ENCODE peak calls at places on chromosomes 13 and 19, in nine cellular contexts. R is BE2C, U is MM.1S, F is cardiac muscle cell, D is lung, B is mucosa of descending colon, Q is aorta, E is MG63, V is GM23338. X is an unnamed sample.
A peak's percentile ranks its signal among the peaks of the same experiment; 100 is the strongest.

GRCh38 chr13:51683537-51684050 is 99.3 kb downstream of the WDFY2 start:
- DNase-seq in R (no peak), U (no peak), F (no peak), D (no peak), B (no peak), Q (no peak), E (no peak), V (peak; percentile 41), X (no peak)

GRCh38 chr19:13799669-13800068 is 4.4 kb downstream of the ZSWIM4 start:
- DNase-seq in R (no peak), U (no peak), F (no peak), D (no peak), B (no peak), Q (no peak), E (no peak), V (no peak), X (no peak)

GRCh38 chr19:12984683-12985048 is 10.6 kb upstream of the NFIX start:
- DNase-seq in R (no peak), U (no peak), F (no peak), D (no peak), B (no peak), Q (no peak), E (no peak), V (no peak), X (no peak)

GRCh38 chr13:32804673-32805260 is 211.5 kb upstream of the KL start:
- DNase-seq in R (no peak), U (no peak), F (peak; percentile 25), D (no peak), B (no peak), Q (no peak), E (no peak), V (no peak), X (no peak)

GRCh38 chr19:40612831-40613668 is 11.9 kb downstream of the LTBP4 start:
- DNase-seq in R (peak; percentile 77), U (peak; percentile 64), F (peak; percentile 31), D (peak; percentile 78), B (peak; percentile 81), Q (no peak), E (peak; percentile 57), V (peak; percentile 93), X (peak; percentile 59)

GRCh38 chr13:78121001-78121400 is 202.4 kb upstream of the EDNRB start:
- DNase-seq in R (no peak), U (no peak), F (no peak), D (no peak), B (no peak), Q (no peak), E (no peak), V (peak; percentile 16), X (no peak)

GRCh38 chr19:14561832-14562351 is 10.0 kb downstream of the NDUFB7 start:
- DNase-seq in R (no peak), U (no peak), F (peak; percentile 25), D (no peak), B (no peak), Q (peak; percentile 84), E (peak; percentile 86), V (peak; percentile 49), X (no peak)

GRCh38 chr13:52195052-52195837 is 35.8 kb upstream of the NEK3 start:
- DNase-seq in R (no peak), U (peak; percentile 30), F (peak; percentile 93), D (peak; percentile 69), B (peak; percentile 74), Q (peak; percentile 94), E (no peak), V (peak; percentile 93), X (peak; percentile 36)

GRCh38 chr13:61084983-61085382 is 330.7 kb downstream of the PCDH20 start:
- DNase-seq in R (no peak), U (no peak), F (no peak), D (no peak), B (no peak), Q (no peak), E (no peak), V (no peak), X (no peak)

GRCh38 chr13:40101708-40102359 is 446.4 kb downstream of the COG6 start:
- DNase-seq in R (no peak), U (no peak), F (no peak), D (no peak), B (no peak), Q (no peak), E (no peak), V (no peak), X (no peak)

GRCh38 chr19:16834747-16835146 is 5.5 kb downstream of the SIN3B start:
- DNase-seq in R (no peak), U (no peak), F (no peak), D (no peak), B (no peak), Q (no peak), E (peak; percentile 42), V (no peak), X (no peak)
- H3K36me3 ChIP-seq in R (peaks cover 44% of the 10 kb centered on the region), U (no peaks in the 10 kb centered on the region), F (peaks cover 24% of the 10 kb centered on the region), D (peaks cover 11% of the 10 kb centered on the region), B (peaks cover 4% of the 10 kb centered on the region), Q (peaks cover 2% of the 10 kb centered on the region), E (peaks cover 76% of the 10 kb centered on the region), V (peaks cover 17% of the 10 kb centered on the region), X (peaks cover 77% of the 10 kb centered on the region)

GRCh38 chr13:80888421-80888820 is 547.5 kb upstream of the SPRY2 start:
- DNase-seq in R (no peak), U (no peak), F (no peak), D (no peak), B (no peak), Q (no peak), E (no peak), V (no peak), X (no peak)
- H3K36me3 ChIP-seq in R (no peaks in the 10 kb centered on the region), U (no peaks in the 10 kb centered on the region), F (no peaks in the 10 kb centered on the region), D (no peaks in the 10 kb centered on the region), B (no peaks in the 10 kb centered on the region), Q (no peaks in the 10 kb centered on the region), E (no peaks in the 10 kb centered on the region), V (no peaks in the 10 kb centered on the region), X (no peaks in the 10 kb centered on the region)

GRCh38 chr19:10389863-10390262 is 9.5 kb upstream of the TYK2 start:
- DNase-seq in R (peak; percentile 53), U (no peak), F (no peak), D (no peak), B (no peak), Q (no peak), E (no peak), V (peak; percentile 79), X (no peak)
- H3K36me3 ChIP-seq in R (peaks cover 37% of the 10 kb centered on the region), U (peaks cover 3% of the 10 kb centered on the region), F (peaks cover 31% of the 10 kb centered on the region), D (peaks cover 22% of the 10 kb centered on the region), B (peaks cover 10% of the 10 kb centered on the region), Q (no peaks in the 10 kb centered on the region), E (peaks cover 54% of the 10 kb centered on the region), V (peaks cover 10% of the 10 kb centered on the region), X (no peaks in the 10 kb centered on the region)

DNA sequence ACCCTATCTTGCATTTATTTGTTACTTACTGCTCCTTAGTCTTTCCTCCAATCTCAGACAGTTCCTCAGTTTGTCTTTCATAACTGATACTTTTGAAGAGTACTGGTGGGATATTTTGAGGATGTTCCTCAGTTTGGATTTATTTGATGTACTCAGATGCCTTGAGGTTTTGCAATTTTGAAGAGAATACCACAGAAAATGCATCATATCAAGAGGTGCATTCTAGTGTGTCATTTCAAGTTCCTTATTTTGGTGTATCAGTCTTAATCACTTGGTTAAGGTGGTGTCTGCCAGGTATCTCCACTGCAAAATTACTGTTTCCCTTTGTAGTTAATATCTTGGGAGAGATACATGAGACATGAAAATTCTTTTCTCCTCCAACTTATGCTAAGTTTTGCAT is 75.1 kb downstream of the URI1 start:
- DNase-seq in R (no peak), U (no peak), F (no peak), D (no peak), B (no peak), Q (no peak), E (no peak), V (no peak), X (no peak)
- H3K36me3 ChIP-seq in R (peaks cover 19% of the 10 kb centered on the region), U (no peaks in the 10 kb centered on the region), F (peaks cover 16% of the 10 kb centered on the region), D (no peaks in the 10 kb centered on the region), B (no peaks in the 10 kb centered on the region), Q (no peaks in the 10 kb centered on the region), E (peaks cover 87% of the 10 kb centered on the region), V (no peaks in the 10 kb centered on the region), X (peaks cover 8% of the 10 kb centered on the region)

GRCh38 chr19:33090179-33090578 is 9.2 kb downstream of the GPATCH1 start:
- DNase-seq in R (no peak), U (no peak), F (no peak), D (no peak), B (no peak), Q (no peak), E (no peak), V (peak; percentile 32), X (no peak)
- H3K36me3 ChIP-seq in R (peaks cover 36% of the 10 kb centered on the region), U (no peaks in the 10 kb centered on the region), F (peaks cover 22% of the 10 kb centered on the region), D (peaks cover 29% of the 10 kb centered on the region), B (no peaks in the 10 kb centered on the region), Q (peaks cover 6% of the 10 kb centered on the region), E (peaks cover 59% of the 10 kb centered on the region), V (peaks cover 6% of the 10 kb centered on the region), X (peaks cover 9% of the 10 kb centered on the region)

GRCh38 chr19:5621945-5622464 is 571 bp downstream of the SAFB2 start:
- DNase-seq in R (peak; percentile 36), U (peak; percentile 17), F (no peak), D (no peak), B (peak; percentile 64), Q (no peak), E (no peak), V (peak; percentile 21), X (no peak)
- H3K36me3 ChIP-seq in R (peaks cover 67% of the 10 kb centered on the region), U (peaks cover 19% of the 10 kb centered on the region), F (peaks cover 22% of the 10 kb centered on the region), D (no peaks in the 10 kb centered on the region), B (peaks cover under 1% of the 10 kb centered on the region), Q (no peaks in the 10 kb centered on the region), E (peaks cover 52% of the 10 kb centered on the region), V (peaks cover 40% of the 10 kb centered on the region), X (peaks cover 71% of the 10 kb centered on the region)

DNA sequence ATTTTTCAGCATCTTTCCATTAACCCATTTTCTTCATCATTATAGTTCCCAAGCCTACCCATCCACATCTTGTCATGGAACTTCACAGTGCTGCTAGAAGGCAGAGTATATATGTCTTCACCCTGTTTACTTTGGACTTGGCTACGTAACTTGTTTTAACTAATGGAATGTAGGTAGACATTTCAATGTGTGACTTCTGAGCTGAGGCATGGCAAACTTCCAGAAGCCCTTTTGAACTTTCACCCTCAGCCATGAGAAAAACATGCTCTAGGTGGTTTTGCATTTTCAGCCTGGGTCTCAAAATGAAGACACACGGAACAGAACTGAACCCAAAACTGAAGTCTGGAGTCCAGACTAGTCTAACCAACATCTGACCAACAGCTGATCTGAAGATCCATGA is 3.2 kb downstream of the TEX30 start:
- DNase-seq in R (no peak), U (no peak), F (no peak), D (no peak), B (no peak), Q (no peak), E (no peak), V (no peak), X (no peak)
- H3K36me3 ChIP-seq in R (peaks cover 9% of the 10 kb centered on the region), U (no peaks in the 10 kb centered on the region), F (no peaks in the 10 kb centered on the region), D (no peaks in the 10 kb centered on the region), B (no peaks in the 10 kb centered on the region), Q (peaks cover 3% of the 10 kb centered on the region), E (peaks cover 32% of the 10 kb centered on the region), V (no peaks in the 10 kb centered on the region), X (no peaks in the 10 kb centered on the region)